ENCODE peak calls at places on chromosomes 2 and 18, in five cellular contexts. K is CD8-positive, alpha-beta memory T cell; E is COR-L47; C is amygdala; O is spleen. P is an unnamed sample.

GRCh38 chr2:26363323-26363722 is 16.7 kb upstream of the ADGRF3 start:
- DNase-seq in O (no peak), C (no peak), E (no peak), K (no peak), P (no peak)

GRCh38 chr2:62577994-62578836 is 72.2 kb upstream of the TMEM17 start:
- DNase-seq in O (no peak), E (no peak), K (no peak), C (no peak), P (no peak)

GRCh38 chr2:96344011-96344410 is 8.4 kb downstream of the NCAPH start:
- DNase-seq in E (no peak), K (peak; percentile 68), C (no peak), O (peak; percentile 79), P (no peak)

GRCh38 chr2:153510996-153511395 is 32.4 kb upstream of the RPRM start:
- DNase-seq in E (no peak), C (no peak), O (no peak), K (no peak), P (no peak)

GRCh38 chr2:62200291-62200841 is 4.5 kb downstream of the B3GNT2 start:
- DNase-seq in O (no peak), E (no peak), C (no peak), K (peak; percentile 49), P (no peak)

GRCh38 chr18:30450927-30451326 is 591.6 kb downstream of the DSC3 start:
- DNase-seq in K (no peak), E (no peak), O (no peak), C (no peak), P (no peak)

GRCh38 chr2:238502956-238503791 is 76.4 kb downstream of the ASB1 start:
- DNase-seq in O (peak; percentile 42), E (no peak), C (no peak), K (no peak), P (no peak)

GRCh38 chr2:128534688-128535392 is 216.2 kb upstream of the HS6ST1 start:
- DNase-seq in K (no peak), O (no peak), E (no peak), C (no peak), P (no peak)

GRCh38 chr2:110873056-110873502 is 140.7 kb downstream of the ACOXL start:
- DNase-seq in E (no peak), O (no peak), K (no peak), C (no peak), P (no peak)

GRCh38 chr2:32825291-32825712 is 121.5 kb upstream of the LTBP1 start:
- DNase-seq in K (no peak), O (no peak), E (peak; percentile 1), C (no peak), P (no peak)

GRCh38 chr2:468631-469310 is 180.9 kb upstream of the ALKAL2 start:
- DNase-seq in C (no peak), E (no peak), K (no peak), O (no peak), P (no peak)

GRCh38 chr2:240812721-240813120 is 7.3 kb downstream of the KIF1A start:
- DNase-seq in C (no peak), E (no peak), O (peak; percentile 51), K (no peak), P (no peak)

GRCh38 chr2:191165190-191165643 is 14.4 kb upstream of the STAT4 start:
- DNase-seq in C (no peak), K (peak; percentile 42), E (no peak), O (no peak), P (peak; percentile 10)

GRCh38 chr18:79465392-79465991 is 69.8 kb downstream of the NFATC1 start:
- DNase-seq in E (no peak), K (no peak), C (no peak), O (peak; percentile 92), P (no peak)

GRCh38 chr2:48248251-48248933 is 281.6 kb upstream of the STON1 start:
- DNase-seq in O (no peak), K (no peak), E (no peak), C (no peak), P (no peak)

GRCh38 chr18:5197032-5197434 is at the start of gene AKAIN1:
- DNase-seq in C (no peak), K (no peak), O (no peak), E (peak; percentile 10), P (no peak)

GRCh38 chr2:189020179-189020578 is 46.0 kb downstream of the COL3A1 start:
- DNase-seq in C (no peak), K (no peak), E (no peak), O (no peak), P (no peak)

GRCh38 chr2:37767051-37767450 is 95.6 kb upstream of the CDC42EP3 start:
- DNase-seq in E (no peak), C (no peak), O (no peak), K (no peak), P (no peak)

GRCh38 chr2:64470921-64471320 is 17.0 kb downstream of the LGALSL start:
- DNase-seq in K (no peak), O (no peak), E (peak; percentile 27), C (no peak), P (no peak)

GRCh38 chr2:18682681-18683080 is 93.3 kb upstream of the NT5C1B start:
- DNase-seq in E (no peak), O (no peak), K (no peak), C (no peak), P (no peak)

GRCh38 chr2:78309460-78309859 is 716.0 kb upstream of the REG3G start:
- DNase-seq in E (no peak), O (no peak), C (no peak), K (no peak), P (no peak)

GRCh38 chr2:165793779-165794519 is at the start of gene GALNT3:
- DNase-seq in K (no peak), C (no peak), E (peak; percentile 98), O (peak; percentile 93), P (peak; percentile 92)

GRCh38 chr2:231664727-231665126 is 43.6 kb upstream of the PTMA start:
- DNase-seq in O (no peak), C (no peak), K (no peak), E (no peak), P (no peak)

GRCh38 chr2:224982226-224982625 is 60.0 kb downstream of the DOCK10 start:
- DNase-seq in O (no peak), K (no peak), C (peak; percentile 61), E (no peak), P (no peak)

GRCh38 chr2:96907405-96908041 is 37.6 kb upstream of the SEMA4C start:
- DNase-seq in K (no peak), E (no peak), O (no peak), C (peak; percentile 69), P (peak; percentile 84)

GRCh38 chr18:48024891-48025660 is 94.6 kb upstream of the SMAD2 start:
- DNase-seq in K (no peak), E (no peak), C (no peak), O (peak; percentile 45), P (no peak)

GRCh38 chr2:164599954-164600589 is 21.2 kb downstream of the GRB14 start:
- DNase-seq in K (no peak), E (peak; percentile 85), O (no peak), C (no peak), P (no peak)

GRCh38 chr2:20093263-20094141 is 42.1 kb upstream of the LAPTM4A start:
- DNase-seq in O (no peak), C (no peak), K (no peak), E (peak; percentile 60), P (peak; percentile 18)

GRCh38 chr2:71347517-71347916 is 15.9 kb downstream of the ZNF638 start:
- DNase-seq in K (no peak), E (no peak), O (no peak), C (no peak), P (no peak)

GRCh38 chr2:205687018-205687956 is 5.0 kb downstream of the NRP2 start:
- DNase-seq in K (no peak), E (no peak), O (no peak), C (no peak), P (no peak)

GRCh38 chr2:40516604-40517003 is 64.7 kb upstream of the SLC8A1 start:
- DNase-seq in E (no peak), C (no peak), K (no peak), O (no peak), P (no peak)

GRCh38 chr2:61536086-61536722 is 2.0 kb downstream of the XPO1 start:
- DNase-seq in K (no peak), E (peak; percentile 79), C (no peak), O (no peak), P (peak; percentile 12)

GRCh38 chr2:176338395-176338794 is 69.2 kb downstream of the MTX2 start:
- DNase-seq in C (no peak), O (no peak), E (no peak), K (no peak), P (no peak)

GRCh38 chr18:49846263-49846662 is 32.9 kb upstream of the ACAA2 start:
- DNase-seq in K (no peak), O (no peak), E (peak; percentile 63), C (no peak), P (no peak)

GRCh38 chr18:37582306-37582705 is 16.7 kb upstream of the CELF4 start:
- DNase-seq in K (no peak), O (no peak), C (no peak), E (no peak), P (no peak)

GRCh38 chr18:47606526-47606925 is 323.9 kb downstream of the SMAD2 start:
- DNase-seq in O (no peak), K (no peak), E (no peak), C (no peak), P (no peak)

GRCh38 chr2:188381614-188382013 is 89.9 kb downstream of the GULP1 start:
- DNase-seq in K (no peak), C (no peak), O (no peak), E (no peak), P (no peak)

GRCh38 chr2:111944536-111945210 is 46.3 kb downstream of the MERTK start:
- DNase-seq in E (no peak), C (no peak), K (no peak), O (no peak), P (peak; percentile 45)

P was measured in prostate gland.